ENCODE peak calls at places on chromosome 2, in four cellular contexts. One of them, this sample, is unnamed.

GRCh38 chr2:97997774-97998392 is 2.1 kb upstream of the TMEM131 start:
- DNase-seq in EL: no peak
- DNase-seq in posterior vena cava: no peak
- DNase-seq in activated CD8-positive, alpha-beta memory T cell treated with anti-CD3 and anti-CD28 coated beads, Interleukin-2, amount 10 ng/mL, durations not matched to agents 7 days and 5 days: no peak
- DNase-seq in this sample: no peak

GRCh38 chr2:238518127-238518827 is 91.5 kb downstream of the ASB1 start:
- DNase-seq in posterior vena cava: peak; percentile 51
- DNase-seq in EL: peak; percentile 86
- DNase-seq in activated CD8-positive, alpha-beta memory T cell treated with anti-CD3 and anti-CD28 coated beads, Interleukin-2, amount 10 ng/mL, durations not matched to agents 7 days and 5 days: no peak
- DNase-seq in this sample: peak; percentile 29

GRCh38 chr2:134917958-134918517 is 584 bp upstream of the CCNT2 start:
- DNase-seq in EL: no peak
- DNase-seq in activated CD8-positive, alpha-beta memory T cell treated with anti-CD3 and anti-CD28 coated beads, Interleukin-2, amount 10 ng/mL, durations not matched to agents 7 days and 5 days: peak; percentile 95
- DNase-seq in posterior vena cava: no peak
- DNase-seq in this sample: peak; percentile 98

GRCh38 chr2:10185046-10185445 is 62.5 kb downstream of the RRM2 start:
- DNase-seq in posterior vena cava: no peak
- DNase-seq in EL: no peak
- DNase-seq in activated CD8-positive, alpha-beta memory T cell treated with anti-CD3 and anti-CD28 coated beads, Interleukin-2, amount 10 ng/mL, durations not matched to agents 7 days and 5 days: no peak
- DNase-seq in this sample: peak; percentile 9

GRCh38 chr2:206983156-206983875 is 44.0 kb downstream of the CPO start:
- DNase-seq in activated CD8-positive, alpha-beta memory T cell treated with anti-CD3 and anti-CD28 coated beads, Interleukin-2, amount 10 ng/mL, durations not matched to agents 7 days and 5 days: no peak
- DNase-seq in EL: peak; percentile 3
- DNase-seq in posterior vena cava: no peak
- DNase-seq in this sample: no peak

GRCh38 chr2:238097988-238098853 is 1.9 kb upstream of the ESPNL start:
- DNase-seq in EL: peak; percentile 42
- DNase-seq in posterior vena cava: peak; percentile 76
- DNase-seq in activated CD8-positive, alpha-beta memory T cell treated with anti-CD3 and anti-CD28 coated beads, Interleukin-2, amount 10 ng/mL, durations not matched to agents 7 days and 5 days: peak; percentile 40
- DNase-seq in this sample: no peak

GRCh38 chr2:148963461-148963860 is 75.0 kb upstream of the LYPD6B start:
- DNase-seq in EL: no peak
- DNase-seq in posterior vena cava: no peak
- DNase-seq in activated CD8-positive, alpha-beta memory T cell treated with anti-CD3 and anti-CD28 coated beads, Interleukin-2, amount 10 ng/mL, durations not matched to agents 7 days and 5 days: no peak
- DNase-seq in this sample: no peak

GRCh38 chr2:205740381-205740780 is 58.1 kb downstream of the NRP2 start:
- DNase-seq in activated CD8-positive, alpha-beta memory T cell treated with anti-CD3 and anti-CD28 coated beads, Interleukin-2, amount 10 ng/mL, durations not matched to agents 7 days and 5 days: no peak
- DNase-seq in EL: no peak
- DNase-seq in posterior vena cava: no peak
- DNase-seq in this sample: no peak

GRCh38 chr2:54461251-54461650 is 5.1 kb downstream of the SPTBN1 start:
- DNase-seq in EL: no peak
- DNase-seq in activated CD8-positive, alpha-beta memory T cell treated with anti-CD3 and anti-CD28 coated beads, Interleukin-2, amount 10 ng/mL, durations not matched to agents 7 days and 5 days: no peak
- DNase-seq in posterior vena cava: no peak
- DNase-seq in this sample: no peak

GRCh38 chr2:85216051-85216431 is 82.8 kb downstream of the TCF7L1 start:
- DNase-seq in activated CD8-positive, alpha-beta memory T cell treated with anti-CD3 and anti-CD28 coated beads, Interleukin-2, amount 10 ng/mL, durations not matched to agents 7 days and 5 days: no peak
- DNase-seq in posterior vena cava: no peak
- DNase-seq in EL: no peak
- DNase-seq in this sample: no peak

GRCh38 chr2:175282300-175282699 is 100.8 kb upstream of the ATP5MC3 start:
- DNase-seq in EL: peak; percentile 14
- DNase-seq in posterior vena cava: no peak
- DNase-seq in activated CD8-positive, alpha-beta memory T cell treated with anti-CD3 and anti-CD28 coated beads, Interleukin-2, amount 10 ng/mL, durations not matched to agents 7 days and 5 days: no peak
- DNase-seq in this sample: no peak

GRCh38 chr2:66582975-66583842 is 148.3 kb downstream of the MEIS1 start:
- DNase-seq in activated CD8-positive, alpha-beta memory T cell treated with anti-CD3 and anti-CD28 coated beads, Interleukin-2, amount 10 ng/mL, durations not matched to agents 7 days and 5 days: no peak
- DNase-seq in posterior vena cava: no peak
- DNase-seq in EL: no peak
- DNase-seq in this sample: no peak

GRCh38 chr2:152247337-152247695 is 71.8 kb upstream of the STAM2 start:
- DNase-seq in EL: peak; percentile 39
- DNase-seq in activated CD8-positive, alpha-beta memory T cell treated with anti-CD3 and anti-CD28 coated beads, Interleukin-2, amount 10 ng/mL, durations not matched to agents 7 days and 5 days: no peak
- DNase-seq in posterior vena cava: no peak
- DNase-seq in this sample: no peak

GRCh38 chr2:108615480-108616090 is 81.3 kb downstream of the LIMS1 start:
- DNase-seq in EL: no peak
- DNase-seq in posterior vena cava: no peak
- DNase-seq in activated CD8-positive, alpha-beta memory T cell treated with anti-CD3 and anti-CD28 coated beads, Interleukin-2, amount 10 ng/mL, durations not matched to agents 7 days and 5 days: no peak
- DNase-seq in this sample: no peak

GRCh38 chr2:15943914-15944313 is 3.6 kb downstream of the MYCN start:
- DNase-seq in posterior vena cava: no peak
- DNase-seq in activated CD8-positive, alpha-beta memory T cell treated with anti-CD3 and anti-CD28 coated beads, Interleukin-2, amount 10 ng/mL, durations not matched to agents 7 days and 5 days: no peak
- DNase-seq in EL: no peak
- DNase-seq in this sample: no peak

GRCh38 chr2:241291977-241292376 is 23.5 kb downstream of the HDLBP start:
- DNase-seq in posterior vena cava: no peak
- DNase-seq in activated CD8-positive, alpha-beta memory T cell treated with anti-CD3 and anti-CD28 coated beads, Interleukin-2, amount 10 ng/mL, durations not matched to agents 7 days and 5 days: no peak
- DNase-seq in EL: no peak
- DNase-seq in this sample: no peak

GRCh38 chr2:16656784-16657391 is 8.7 kb downstream of the CYRIA start:
- DNase-seq in EL: no peak
- DNase-seq in activated CD8-positive, alpha-beta memory T cell treated with anti-CD3 and anti-CD28 coated beads, Interleukin-2, amount 10 ng/mL, durations not matched to agents 7 days and 5 days: no peak
- DNase-seq in posterior vena cava: peak; percentile 90
- DNase-seq in this sample: no peak

GRCh38 chr2:25131567-25132295 is 36.6 kb downstream of the POMC start:
- DNase-seq in EL: no peak
- DNase-seq in activated CD8-positive, alpha-beta memory T cell treated with anti-CD3 and anti-CD28 coated beads, Interleukin-2, amount 10 ng/mL, durations not matched to agents 7 days and 5 days: no peak
- DNase-seq in posterior vena cava: no peak
- DNase-seq in this sample: peak; percentile 78

GRCh38 chr2:74756356-74756890 is 77.5 kb upstream of the HK2 start:
- DNase-seq in posterior vena cava: no peak
- DNase-seq in activated CD8-positive, alpha-beta memory T cell treated with anti-CD3 and anti-CD28 coated beads, Interleukin-2, amount 10 ng/mL, durations not matched to agents 7 days and 5 days: no peak
- DNase-seq in EL: no peak
- DNase-seq in this sample: no peak

GRCh38 chr2:46050027-46050426 is 247.2 kb upstream of the EPAS1 start:
- DNase-seq in posterior vena cava: no peak
- DNase-seq in EL: no peak
- DNase-seq in activated CD8-positive, alpha-beta memory T cell treated with anti-CD3 and anti-CD28 coated beads, Interleukin-2, amount 10 ng/mL, durations not matched to agents 7 days and 5 days: no peak
- DNase-seq in this sample: no peak

GRCh38 chr2:29614295-29614830 is 307.0 kb downstream of the ALK start:
- DNase-seq in EL: no peak
- DNase-seq in posterior vena cava: no peak
- DNase-seq in activated CD8-positive, alpha-beta memory T cell treated with anti-CD3 and anti-CD28 coated beads, Interleukin-2, amount 10 ng/mL, durations not matched to agents 7 days and 5 days: no peak
- DNase-seq in this sample: no peak

GRCh38 chr2:167292430-167293171 is 404.3 kb downstream of the XIRP2 start:
- DNase-seq in activated CD8-positive, alpha-beta memory T cell treated with anti-CD3 and anti-CD28 coated beads, Interleukin-2, amount 10 ng/mL, durations not matched to agents 7 days and 5 days: peak; percentile 74
- DNase-seq in EL: peak; percentile 89
- DNase-seq in posterior vena cava: peak; percentile 94
- DNase-seq in this sample: peak; percentile 90

GRCh38 chr2:33373986-33374385 is 102.5 kb upstream of the RASGRP3 start:
- DNase-seq in posterior vena cava: no peak
- DNase-seq in activated CD8-positive, alpha-beta memory T cell treated with anti-CD3 and anti-CD28 coated beads, Interleukin-2, amount 10 ng/mL, durations not matched to agents 7 days and 5 days: no peak
- DNase-seq in EL: peak; percentile 40
- DNase-seq in this sample: no peak